ENCODE peak calls at places on chromosomes 1 and 21, in nine cellular contexts. C is stimulated activated CD8-positive, alpha-beta memory T cell treated with anti-CD3 and anti-CD28 coated beads, Interleukin-2, amount 100 ng/mL, for 1 hour; U is non-pigmented ciliary epithelial cell; W is effector memory CD8-positive, alpha-beta T cell; A is activated B cell treated with CpG ODN at 0.5 μM for 24 hours; P is NB4; M is amygdala; X is NCI-H2081; L is NCI-H510A. E is an unnamed sample.

GRCh38 chr1:236370397-236370796 is 23.7 kb upstream of the EDARADD start:
- DNase-seq in M (no peak), U (no peak), C (no peak), W (no peak), L (no peak), X (no peak), A (no peak), P (no peak), E (no peak)

GRCh38 chr1:110643886-110644285 is 30.9 kb downstream of the KCNA3 start:
- DNase-seq in A (no peak), M (no peak), P (no peak), X (no peak), W (no peak), U (no peak), L (no peak), C (no peak), E (no peak)

GRCh38 chr1:53585116-53585515 is 125.9 kb downstream of the DMRTB1 start:
- DNase-seq in L (no peak), X (no peak), M (no peak), U (peak), P (peak), C (peak), W (peak), A (no peak), E (no peak)

GRCh38 chr1:117815926-117816325 is 113.5 kb downstream of the GDAP2 start:
- DNase-seq in P (peak), X (no peak), C (no peak), L (no peak), W (no peak), A (no peak), M (no peak), U (no peak), E (no peak)

GRCh38 chr1:153533689-153534201 is 2.0 kb downstream of the S100A6 start:
- DNase-seq in M (no peak), C (no peak), U (peak), X (peak), L (no peak), A (no peak), P (no peak), W (no peak), E (peak)

GRCh38 chr21:45927032-45927431 is 54.5 kb upstream of the COL6A1 start:
- DNase-seq in U (no peak), A (no peak), L (no peak), P (no peak), W (no peak), C (no peak), X (no peak), M (no peak), E (no peak)

GRCh38 chr21:15731243-15731613 is 1.4 kb downstream of the USP25 start:
- DNase-seq in U (no peak), A (no peak), P (peak), W (no peak), C (no peak), X (no peak), L (no peak), M (no peak), E (no peak)

GRCh38 chr1:224138198-224138597 is 24.3 kb downstream of the FBXO28 start:
- DNase-seq in C (no peak), M (no peak), X (no peak), W (no peak), P (no peak), L (no peak), U (no peak), A (no peak), E (no peak)

GRCh38 chr1:214793708-214794107 is 190.7 kb downstream of the CENPF start:
- DNase-seq in X (no peak), W (no peak), L (no peak), C (no peak), P (no peak), A (no peak), M (no peak), U (no peak), E (no peak)

GRCh38 chr1:5936621-5937372 is 55.4 kb downstream of the NPHP4 start:
- DNase-seq in M (no peak), P (no peak), C (no peak), W (no peak), X (no peak), A (no peak), U (no peak), L (no peak), E (no peak)

GRCh38 chr1:45583666-45584350 is at the start of gene NASP:
- DNase-seq in L (peak), C (peak), W (peak), X (peak), P (peak), M (peak), A (peak), U (no peak), E (peak)

GRCh38 chr1:232627645-232628334 is 2.1 kb downstream of the SIPA1L2 start:
- DNase-seq in M (no peak), X (peak), P (peak), C (no peak), U (no peak), A (no peak), W (peak), L (peak), E (no peak)

GRCh38 chr1:87830579-87830978 is 501.9 kb downstream of the LMO4 start:
- DNase-seq in W (no peak), P (no peak), A (no peak), C (no peak), L (no peak), U (no peak), X (no peak), M (no peak), E (no peak)

GRCh38 chr21:35390013-35390776 is 341.1 kb upstream of the RUNX1 start:
- DNase-seq in P (no peak), L (no peak), U (no peak), C (no peak), W (no peak), A (no peak), X (peak), M (no peak), E (no peak)

GRCh38 chr1:201399352-201400126 is 415 bp upstream of the LAD1 start:
- DNase-seq in A (no peak), L (peak), X (peak), W (no peak), M (no peak), P (no peak), C (no peak), U (no peak), E (peak)

GRCh38 chr1:228998179-228998578 is 262.9 kb downstream of the RHOU start:
- DNase-seq in C (no peak), L (no peak), A (no peak), M (no peak), X (no peak), U (no peak), P (no peak), W (no peak), E (no peak)

GRCh38 chr1:150162862-150163706 is 13.4 kb downstream of the PLEKHO1 start:
- DNase-seq in L (peak), U (peak), C (no peak), P (peak), A (peak), M (peak), W (no peak), X (no peak), E (peak)

GRCh38 chr21:46003575-46004007 is 22.0 kb downstream of the COL6A1 start:
- DNase-seq in C (no peak), W (no peak), M (no peak), X (no peak), A (no peak), L (no peak), P (no peak), U (no peak), E (no peak)

GRCh38 chr1:113073457-113073950 is 506 bp downstream of the LRIG2 start:
- DNase-seq in P (peak), U (no peak), X (peak), A (no peak), M (no peak), L (no peak), C (no peak), W (no peak), E (no peak)

GRCh38 chr1:29985376-29985945 is 737.9 kb downstream of the MATN1 start:
- DNase-seq in X (no peak), U (no peak), W (no peak), A (no peak), P (no peak), M (no peak), C (no peak), L (no peak), E (no peak)

GRCh38 chr1:76038306-76039004 is 36.1 kb upstream of the ST6GALNAC3 start:
- DNase-seq in P (no peak), W (no peak), L (no peak), A (no peak), U (no peak), X (no peak), C (no peak), M (no peak), E (no peak)

GRCh38 chr1:205518616-205519540 is 14.4 kb downstream of the CDK18 start:
- DNase-seq in A (no peak), P (no peak), M (peak), W (no peak), C (no peak), U (no peak), L (no peak), X (peak), E (peak)

GRCh38 chr1:119737040-119737682 is 25.4 kb downstream of the PHGDH start:
- DNase-seq in U (no peak), L (no peak), P (no peak), M (peak), W (no peak), X (no peak), C (no peak), A (no peak), E (no peak)

GRCh38 chr1:156476501-156477298 is 23.9 kb downstream of the MEF2D start:
- DNase-seq in X (no peak), C (no peak), L (no peak), U (no peak), P (peak), A (no peak), M (no peak), W (no peak), E (no peak)

GRCh38 chr1:178037510-178038253 is 56.2 kb upstream of the RASAL2 start:
- DNase-seq in M (peak), A (no peak), W (no peak), P (peak), L (no peak), C (no peak), U (no peak), X (peak), E (peak)

GRCh38 chr1:150875197-150876110 is 945 bp downstream of the ARNT start:
- DNase-seq in P (no peak), X (peak), M (no peak), C (no peak), L (no peak), W (no peak), A (no peak), U (no peak), E (no peak)

GRCh38 chr1:120179420-120180348 is 3.4 kb upstream of the SEC22B start:
- DNase-seq in W (no peak), L (no peak), X (no peak), P (no peak), M (no peak), A (peak), C (no peak), U (peak), E (peak)

GRCh38 chr1:234373938-234374240 is 633 bp downstream of the COA6 start:
- DNase-seq in U (no peak), L (no peak), X (no peak), C (no peak), A (no peak), M (no peak), P (no peak), W (no peak), E (no peak)

GRCh38 chr1:204282801-204283200 is 69.0 kb upstream of the GOLT1A start:
- DNase-seq in L (no peak), M (peak), P (no peak), U (no peak), C (no peak), W (no peak), X (no peak), A (no peak), E (no peak)

GRCh38 chr1:45198185-45198584 is 8.2 kb downstream of the ZSWIM5 start:
- DNase-seq in P (no peak), A (no peak), L (no peak), C (no peak), M (no peak), U (no peak), W (no peak), X (no peak), E (no peak)

GRCh38 chr1:90580176-90580575 is 136.9 kb downstream of the BARHL2 start:
- DNase-seq in U (no peak), X (no peak), L (peak), W (no peak), C (no peak), P (no peak), M (no peak), A (no peak), E (no peak)

GRCh38 chr1:248681651-248682050 is 20.9 kb downstream of the OR14I1 start:
- DNase-seq in M (no peak), L (no peak), W (no peak), P (no peak), X (no peak), U (no peak), A (no peak), C (no peak), E (no peak)

GRCh38 chr1:55007626-55008025 is 8.9 kb downstream of the BSND start:
- DNase-seq in M (no peak), U (peak), X (no peak), P (no peak), A (no peak), W (no peak), C (no peak), L (no peak), E (no peak)

GRCh38 chr1:207336559-207337467 is 15.3 kb downstream of the CD55 start:
- DNase-seq in A (no peak), W (peak), P (peak), C (no peak), M (no peak), X (peak), U (peak), L (no peak), E (no peak)

GRCh38 chr1:203124546-203125317 is 2.8 kb upstream of the ADORA1 start:
- DNase-seq in A (no peak), X (no peak), C (no peak), M (no peak), L (no peak), W (no peak), P (no peak), U (no peak), E (no peak)

GRCh38 chr1:16128338-16128741 is 27.5 kb downstream of the EPHA2 start:
- DNase-seq in U (no peak), L (no peak), P (no peak), C (no peak), X (no peak), A (no peak), M (no peak), W (no peak), E (no peak)

GRCh38 chr21:17612023-17612564 is 607 bp downstream of the BTG3 start:
- DNase-seq in L (no peak), C (no peak), U (no peak), P (peak), M (no peak), A (no peak), W (peak), X (no peak), E (peak)

GRCh38 chr1:236502972-236503639 is 20.7 kb upstream of the LGALS8 start:
- DNase-seq in M (peak), X (peak), L (no peak), C (no peak), U (peak), P (peak), W (no peak), A (no peak), E (peak)

E was measured in left lung.